ENCODE peak calls at places on chromosomes 13 and 19, in five cellular contexts. E, G, S, N and F are unnamed samples.
A peak's percentile ranks its signal among the peaks of the same experiment; 100 is the strongest.

GRCh38 chr19:14003279-14004051 is 2.7 kb downstream of the RFX1 start:
- DNase-seq in S (no peak), N (no peak), G (no peak), E (peak; percentile 17), F (no peak)

GRCh38 chr13:42814868-42815267 is 33.5 kb downstream of the FAM216B start:
- DNase-seq in S (no peak), E (peak; percentile 77), G (no peak), N (peak; percentile 83), F (peak; percentile 67)

GRCh38 chr19:45283443-45284033 is 32.5 kb downstream of the MARK4 start:
- DNase-seq in S (no peak), E (no peak), G (no peak), N (no peak), F (no peak)

GRCh38 chr19:5957132-5957531 is 20.8 kb downstream of the RANBP3 start:
- DNase-seq in E (no peak), G (no peak), N (no peak), S (no peak), F (no peak)

GRCh38 chr13:30340367-30341184 is 33.2 kb upstream of the KATNAL1 start:
- DNase-seq in E (peak; percentile 81), G (peak; percentile 73), N (peak; percentile 72), S (no peak), F (peak; percentile 66)

GRCh38 chr19:15280915-15281683 is 48.9 kb upstream of the EPHX3 start:
- DNase-seq in S (peak; percentile 81), E (peak; percentile 88), G (peak; percentile 93), N (peak; percentile 90), F (peak; percentile 65)

GRCh38 chr13:112637017-112637801 is 49.3 kb upstream of the TUBGCP3 start:
- DNase-seq in S (no peak), N (no peak), E (no peak), G (no peak), F (no peak)

GRCh38 chr13:29849731-29850212 is 645 bp downstream of the UBL3 start:
- DNase-seq in G (peak; percentile 37), S (no peak), E (peak; percentile 53), N (peak; percentile 57), F (peak; percentile 70)

GRCh38 chr19:33905473-33905936 is 108.8 kb downstream of the KCTD15 start:
- DNase-seq in E (peak; percentile 19), S (peak; percentile 12), G (no peak), N (no peak), F (no peak)

GRCh38 chr13:42102961-42103688 is 54.7 kb downstream of the DGKH start:
- DNase-seq in S (no peak), G (no peak), E (no peak), N (no peak), F (peak; percentile 19)

GRCh38 chr13:44169018-44169909 is 204.4 kb upstream of the SERP2 start:
- DNase-seq in G (no peak), S (no peak), N (no peak), E (no peak), F (no peak)

GRCh38 chr13:75372517-75372916 is 109.5 kb downstream of the TBC1D4 start:
- DNase-seq in N (peak; percentile 57), S (peak; percentile 23), E (peak; percentile 74), G (no peak), F (peak; percentile 50)

GRCh38 chr13:56393549-56393948 is 747.2 kb upstream of the PRR20A start:
- DNase-seq in E (no peak), S (no peak), G (no peak), N (no peak), F (no peak)

GRCh38 chr19:17117250-17117789 is 41.7 kb downstream of the MYO9B start:
- DNase-seq in N (no peak), E (no peak), S (no peak), G (no peak), F (no peak)

GRCh38 chr13:37868691-37869505 is 674 bp downstream of the TRPC4 start:
- DNase-seq in E (peak; percentile 59), S (peak; percentile 31), G (no peak), N (peak; percentile 44), F (no peak)

GRCh38 chr13:50916701-50917184 is 7.2 kb downstream of the RNASEH2B start:
- DNase-seq in E (no peak), N (no peak), G (peak; percentile 11), S (no peak), F (no peak)

GRCh38 chr13:111006508-111007031 is 91.7 kb upstream of the ANKRD10 start:
- DNase-seq in E (peak; percentile 93), N (peak; percentile 97), S (peak; percentile 1), G (peak; percentile 64), F (no peak)

GRCh38 chr13:30880151-30880551 is 25.9 kb upstream of the MEDAG start:
- DNase-seq in E (peak; percentile 48), N (peak; percentile 56), S (no peak), G (no peak), F (no peak)

GRCh38 chr13:76715043-76715442 is 171.2 kb downstream of the KCTD12 start:
- DNase-seq in G (no peak), N (peak; percentile 46), E (no peak), S (no peak), F (no peak)

GRCh38 chr19:18905058-18905456 is 9.1 kb upstream of the CERS1 start:
- DNase-seq in N (no peak), G (no peak), E (no peak), S (no peak), F (no peak)

GRCh38 chr19:10643968-10644290 is 10.2 kb upstream of the ILF3 start:
- DNase-seq in E (no peak), S (no peak), N (no peak), G (no peak), F (no peak)

GRCh38 chr13:26529441-26529840 is 28.0 kb upstream of the WASF3 start:
- DNase-seq in N (peak; percentile 54), S (peak; percentile 79), E (peak; percentile 67), G (no peak), F (peak; percentile 39)

GRCh38 chr19:13842294-13843103 is 34.4 kb upstream of the NANOS3 start:
- DNase-seq in G (peak; percentile 78), S (no peak), E (peak; percentile 90), N (peak; percentile 73), F (peak; percentile 90)

GRCh38 chr13:36606060-36606459 is 67.8 kb upstream of the SERTM1 start:
- DNase-seq in N (no peak), S (no peak), G (no peak), E (no peak), F (no peak)

GRCh38 chr19:3852614-3853254 is 16.1 kb downstream of the ZFR2 start:
- DNase-seq in N (peak; percentile 92), E (peak; percentile 79), S (no peak), G (no peak), F (peak; percentile 92)

GRCh38 chr13:51222510-51223283 is 499 bp downstream of the FAM124A start:
- DNase-seq in S (peak; percentile 58), N (no peak), E (no peak), G (no peak), F (no peak)

GRCh38 chr19:17026706-17027427 is at the start of gene CPAMD8:
- DNase-seq in G (no peak), E (no peak), N (no peak), S (peak; percentile 43), F (no peak)

GRCh38 chr19:51259348-51260245 is 8.7 kb downstream of the SIGLECL1 start:
- DNase-seq in N (peak; percentile 14), G (no peak), E (peak; percentile 51), S (peak; percentile 33), F (peak; percentile 46)

GRCh38 chr19:4589579-4590410 is 30.3 kb upstream of the SEMA6B start:
- DNase-seq in E (no peak), S (no peak), N (no peak), G (no peak), F (no peak)

GRCh38 chr13:86051134-86052103 is 252.2 kb upstream of the SLITRK6 start:
- DNase-seq in G (no peak), S (no peak), E (no peak), N (no peak), F (peak; percentile 17)

GRCh38 chr13:40589285-40590109 is 76.9 kb downstream of the FOXO1 start:
- DNase-seq in G (peak; percentile 74), S (peak; percentile 18), E (peak; percentile 74), N (peak; percentile 98), F (peak; percentile 74)

GRCh38 chr13:19818223-19818842 is 35.6 kb upstream of the PSPC1 start:
- DNase-seq in N (no peak), S (peak; percentile 36), G (no peak), E (peak; percentile 43), F (no peak)

GRCh38 chr19:30556230-30556711 is 184.1 kb downstream of the ZNF536 start:
- DNase-seq in S (no peak), E (no peak), N (no peak), G (no peak), F (no peak)

GRCh38 chr19:17243854-17244617 is 1.7 kb downstream of the NR2F6 start:
- DNase-seq in G (no peak), E (peak; percentile 54), N (peak; percentile 56), S (no peak), F (peak; percentile 45)

GRCh38 chr19:2274937-2275535 is 6.9 kb downstream of the PEAK3 start:
- DNase-seq in S (no peak), N (peak; percentile 65), G (no peak), E (peak; percentile 75), F (peak; percentile 48)

GRCh38 chr19:38506723-38507550 is 73.4 kb downstream of the RYR1 start:
- DNase-seq in S (peak; percentile 48), E (peak; percentile 71), G (peak; percentile 70), N (peak; percentile 15), F (peak; percentile 97)

GRCh38 chr19:18453269-18454024 is 15.5 kb upstream of the ISYNA1 start:
- DNase-seq in G (no peak), E (no peak), N (peak; percentile 66), S (no peak), F (no peak)